ENCODE peak calls at places on chromosomes 5 and 9, in ten cellular contexts. One of them, this sample, is unnamed. For H3K4me1, the result is how much of the 10 kb centered on the place peaks cover.

GRCh38 chr9:89435315-89435823 is 62.5 kb downstream of the SEMA4D start:
- DNase-seq in IMR-90: no peak
- DNase-seq in astrocyte: no peak
- DNase-seq in DND-41: no peak
- DNase-seq in H9: peak
- DNase-seq in Karpas-422: no peak
- DNase-seq in GM23248: no peak
- DNase-seq in neural progenitor cell: peak
- DNase-seq in mesenchymal stem cell: no peak
- DNase-seq in fibroblast of lung: no peak
- DNase-seq in this sample: peak

GRCh38 chr5:180673371-180674252 is 24.2 kb upstream of the FLT4 start:
- DNase-seq in IMR-90: no peak
- DNase-seq in astrocyte: no peak
- DNase-seq in DND-41: no peak
- DNase-seq in H9: peak
- DNase-seq in Karpas-422: no peak
- DNase-seq in GM23248: no peak
- DNase-seq in neural progenitor cell: peak
- DNase-seq in mesenchymal stem cell: no peak
- DNase-seq in fibroblast of lung: no peak
- DNase-seq in this sample: peak

GRCh38 chr9:129280236-129281231 is 102.5 kb upstream of the IER5L start:
- DNase-seq in IMR-90: no peak
- DNase-seq in astrocyte: no peak
- DNase-seq in DND-41: no peak
- DNase-seq in H9: no peak
- DNase-seq in Karpas-422: no peak
- DNase-seq in GM23248: no peak
- DNase-seq in neural progenitor cell: no peak
- DNase-seq in mesenchymal stem cell: no peak
- DNase-seq in fibroblast of lung: no peak
- DNase-seq in this sample: peak

GRCh38 chr5:71828641-71829040 is 109.6 kb downstream of the CARTPT start:
- DNase-seq in IMR-90: peak
- DNase-seq in astrocyte: peak
- DNase-seq in DND-41: no peak
- DNase-seq in H9: no peak
- DNase-seq in Karpas-422: no peak
- DNase-seq in GM23248: peak
- DNase-seq in neural progenitor cell: no peak
- DNase-seq in mesenchymal stem cell: peak
- DNase-seq in fibroblast of lung: peak
- DNase-seq in this sample: peak

GRCh38 chr5:39190311-39191102 is 28.9 kb downstream of the FYB1 start:
- DNase-seq in IMR-90: no peak
- DNase-seq in astrocyte: no peak
- DNase-seq in DND-41: peak
- DNase-seq in H9: no peak
- DNase-seq in Karpas-422: no peak
- DNase-seq in GM23248: no peak
- DNase-seq in neural progenitor cell: no peak
- DNase-seq in mesenchymal stem cell: no peak
- DNase-seq in fibroblast of lung: no peak
- DNase-seq in this sample: no peak

GRCh38 chr9:121179930-121180681 is 21.6 kb downstream of the RAB14 start:
- DNase-seq in IMR-90: no peak
- DNase-seq in astrocyte: no peak
- DNase-seq in DND-41: no peak
- DNase-seq in H9: no peak
- DNase-seq in Karpas-422: no peak
- DNase-seq in GM23248: no peak
- DNase-seq in neural progenitor cell: no peak
- DNase-seq in mesenchymal stem cell: no peak
- DNase-seq in fibroblast of lung: no peak
- DNase-seq in this sample: no peak

GRCh38 chr5:176995896-176996767 is 10.4 kb downstream of the UIMC1 start:
- DNase-seq in IMR-90: peak
- DNase-seq in astrocyte: peak
- DNase-seq in DND-41: no peak
- DNase-seq in H9: no peak
- DNase-seq in Karpas-422: no peak
- DNase-seq in GM23248: peak
- DNase-seq in neural progenitor cell: no peak
- DNase-seq in mesenchymal stem cell: peak
- DNase-seq in fibroblast of lung: peak
- DNase-seq in this sample: peak

GRCh38 chr5:174533771-174534221 is 190.6 kb upstream of the MSX2 start:
- DNase-seq in IMR-90: peak
- DNase-seq in astrocyte: peak
- DNase-seq in DND-41: no peak
- DNase-seq in H9: no peak
- DNase-seq in Karpas-422: no peak
- DNase-seq in GM23248: peak
- DNase-seq in neural progenitor cell: no peak
- DNase-seq in mesenchymal stem cell: peak
- DNase-seq in fibroblast of lung: peak
- DNase-seq in this sample: peak

GRCh38 chr5:156388233-156388632 is 61.3 kb downstream of the SGCD start:
- DNase-seq in IMR-90: no peak
- DNase-seq in astrocyte: no peak
- DNase-seq in DND-41: no peak
- DNase-seq in H9: no peak
- DNase-seq in Karpas-422: no peak
- DNase-seq in GM23248: no peak
- DNase-seq in neural progenitor cell: no peak
- DNase-seq in mesenchymal stem cell: no peak
- DNase-seq in fibroblast of lung: no peak
- DNase-seq in this sample: no peak

GRCh38 chr9:134423757-134424156 is 97.5 kb downstream of the RXRA start:
- DNase-seq in IMR-90: no peak
- DNase-seq in astrocyte: no peak
- DNase-seq in DND-41: no peak
- DNase-seq in H9: no peak
- DNase-seq in Karpas-422: no peak
- DNase-seq in GM23248: no peak
- DNase-seq in neural progenitor cell: no peak
- DNase-seq in mesenchymal stem cell: no peak
- DNase-seq in fibroblast of lung: no peak
- DNase-seq in this sample: no peak

GRCh38 chr9:105475302-105475701 is 27.5 kb downstream of the FSD1L start:
- DNase-seq in IMR-90: peak
- DNase-seq in astrocyte: peak
- DNase-seq in DND-41: no peak
- DNase-seq in H9: no peak
- DNase-seq in Karpas-422: peak
- DNase-seq in GM23248: peak
- DNase-seq in neural progenitor cell: peak
- DNase-seq in mesenchymal stem cell: peak
- DNase-seq in fibroblast of lung: peak
- DNase-seq in this sample: no peak

GRCh38 chr9:18923167-18923566 is 109.8 kb downstream of the SAXO1 start:
- DNase-seq in IMR-90: no peak
- DNase-seq in astrocyte: no peak
- DNase-seq in DND-41: no peak
- DNase-seq in H9: no peak
- DNase-seq in Karpas-422: no peak
- DNase-seq in GM23248: no peak
- DNase-seq in neural progenitor cell: no peak
- DNase-seq in mesenchymal stem cell: no peak
- DNase-seq in fibroblast of lung: no peak
- DNase-seq in this sample: no peak

DNA sequence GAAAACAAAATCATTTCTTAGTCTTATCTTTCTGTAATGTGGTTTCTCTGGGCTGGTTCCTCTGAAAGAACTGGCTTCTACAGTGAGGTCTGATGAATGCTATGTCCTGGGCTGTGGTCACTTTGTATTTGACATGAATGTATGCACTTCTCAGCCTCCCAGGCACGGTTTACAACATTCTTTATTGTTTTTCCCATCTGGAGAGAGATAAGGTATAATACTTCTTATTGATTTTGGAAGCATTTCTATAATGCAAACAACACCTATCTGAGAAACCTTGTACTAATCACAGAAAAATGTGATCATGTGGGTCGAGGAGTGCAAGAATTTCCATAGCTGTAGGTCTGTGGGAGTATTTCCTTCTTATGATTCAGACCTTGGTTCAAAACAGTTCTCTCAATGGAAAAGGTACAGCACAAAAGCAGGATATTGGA is 46.9 kb downstream of the ACTBL2 start:
- DNase-seq in IMR-90: peak
- DNase-seq in astrocyte: peak
- DNase-seq in DND-41: no peak
- DNase-seq in H9: no peak
- DNase-seq in Karpas-422: no peak
- DNase-seq in GM23248: peak
- DNase-seq in neural progenitor cell: no peak
- DNase-seq in mesenchymal stem cell: peak
- DNase-seq in fibroblast of lung: peak
- DNase-seq in this sample: no peak
- H2AFZ ChIP-seq in IMR-90: no peak
- H2AFZ ChIP-seq in astrocyte: no peak
- H2AFZ ChIP-seq in DND-41: no peak
- H2AFZ ChIP-seq in H9: no peak
- H2AFZ ChIP-seq in Karpas-422: no peak
- H2AFZ ChIP-seq in GM23248: no peak
- H2AFZ ChIP-seq in neural progenitor cell: no peak
- H2AFZ ChIP-seq in mesenchymal stem cell: no peak
- H2AFZ ChIP-seq in fibroblast of lung: no peak
- H2AFZ ChIP-seq in this sample: no peak

DNA sequence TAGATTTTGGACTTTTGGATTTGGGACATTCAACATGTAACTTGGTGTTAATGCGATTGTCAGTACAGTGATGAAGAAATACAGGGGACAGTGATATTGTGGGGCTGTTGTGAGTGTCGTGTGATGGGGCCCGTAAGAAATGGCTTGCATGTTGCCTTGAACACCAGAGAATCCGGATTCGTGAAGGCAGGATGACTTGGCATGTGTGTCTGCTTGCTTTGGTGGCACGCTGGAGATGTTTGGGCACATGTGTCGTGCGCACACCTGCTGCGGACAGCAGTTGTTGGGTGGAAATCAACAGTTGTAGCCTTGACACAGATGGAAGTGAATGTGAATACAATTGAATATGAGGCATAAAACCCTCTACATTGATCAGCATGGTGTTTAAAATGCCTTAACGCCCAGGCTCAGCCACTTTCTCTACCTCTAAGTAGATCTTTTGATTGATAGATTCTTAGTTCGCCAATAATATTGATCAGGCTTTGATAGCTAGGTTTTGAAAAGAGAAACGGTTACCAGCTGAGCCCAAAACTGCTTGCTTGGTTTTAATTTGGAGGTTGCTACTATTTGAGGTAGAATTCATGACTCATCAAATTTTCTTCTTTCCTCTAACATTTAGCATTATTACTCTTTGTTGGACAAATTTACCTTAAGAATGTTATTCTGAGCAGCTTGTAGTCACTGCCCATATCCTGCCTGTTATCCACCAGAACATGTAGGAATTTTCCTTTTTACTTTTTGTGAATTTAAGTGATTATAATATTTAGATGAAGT is 94.4 kb downstream of the TRIO start:
- DNase-seq in IMR-90: no peak
- DNase-seq in astrocyte: peak
- DNase-seq in DND-41: no peak
- DNase-seq in H9: no peak
- DNase-seq in Karpas-422: no peak
- DNase-seq in GM23248: no peak
- DNase-seq in neural progenitor cell: no peak
- DNase-seq in mesenchymal stem cell: no peak
- DNase-seq in fibroblast of lung: peak
- DNase-seq in this sample: no peak
- H3K4me1 ChIP-seq in IMR-90: under half
- H3K4me1 ChIP-seq in astrocyte: under half
- H3K4me1 ChIP-seq in DND-41: under half
- H3K4me1 ChIP-seq in H9: under half
- H3K4me1 ChIP-seq in Karpas-422: under half
- H3K4me1 ChIP-seq in GM23248: half or more
- H3K4me1 ChIP-seq in neural progenitor cell: under half
- H3K4me1 ChIP-seq in mesenchymal stem cell: under half
- H3K4me1 ChIP-seq in fibroblast of lung: under half
- H3K4me1 ChIP-seq in this sample: under half

GRCh38 chr5:66959668-66960067 is 236.9 kb downstream of the CD180 start:
- DNase-seq in IMR-90: peak
- DNase-seq in astrocyte: peak
- DNase-seq in DND-41: no peak
- DNase-seq in H9: no peak
- DNase-seq in Karpas-422: no peak
- DNase-seq in GM23248: peak
- DNase-seq in neural progenitor cell: no peak
- DNase-seq in mesenchymal stem cell: peak
- DNase-seq in fibroblast of lung: peak
- DNase-seq in this sample: no peak

GRCh38 chr5:66966439-66966838 is 230.2 kb downstream of the CD180 start:
- DNase-seq in IMR-90: no peak
- DNase-seq in astrocyte: no peak
- DNase-seq in DND-41: no peak
- DNase-seq in H9: no peak
- DNase-seq in Karpas-422: no peak
- DNase-seq in GM23248: no peak
- DNase-seq in neural progenitor cell: no peak
- DNase-seq in mesenchymal stem cell: no peak
- DNase-seq in fibroblast of lung: no peak
- DNase-seq in this sample: no peak

GRCh38 chr5:66967102-66967501 is 229.5 kb downstream of the CD180 start:
- DNase-seq in IMR-90: peak
- DNase-seq in astrocyte: peak
- DNase-seq in DND-41: no peak
- DNase-seq in H9: no peak
- DNase-seq in Karpas-422: no peak
- DNase-seq in GM23248: peak
- DNase-seq in neural progenitor cell: no peak
- DNase-seq in mesenchymal stem cell: peak
- DNase-seq in fibroblast of lung: peak
- DNase-seq in this sample: no peak

GRCh38 chr5:66960373-66961137 is 236.0 kb downstream of the CD180 start:
- DNase-seq in IMR-90: peak
- DNase-seq in astrocyte: peak
- DNase-seq in DND-41: no peak
- DNase-seq in H9: no peak
- DNase-seq in Karpas-422: no peak
- DNase-seq in GM23248: peak
- DNase-seq in neural progenitor cell: no peak
- DNase-seq in mesenchymal stem cell: peak
- DNase-seq in fibroblast of lung: peak
- DNase-seq in this sample: no peak

GRCh38 chr5:66963559-66963971 is 233.0 kb downstream of the CD180 start:
- DNase-seq in IMR-90: peak
- DNase-seq in astrocyte: peak
- DNase-seq in DND-41: no peak
- DNase-seq in H9: peak
- DNase-seq in Karpas-422: no peak
- DNase-seq in GM23248: peak
- DNase-seq in neural progenitor cell: no peak
- DNase-seq in mesenchymal stem cell: peak
- DNase-seq in fibroblast of lung: no peak
- DNase-seq in this sample: no peak
- H2AFZ ChIP-seq in IMR-90: no peak
- H2AFZ ChIP-seq in astrocyte: no peak
- H2AFZ ChIP-seq in DND-41: no peak
- H2AFZ ChIP-seq in H9: no peak
- H2AFZ ChIP-seq in Karpas-422: peak
- H2AFZ ChIP-seq in GM23248: no peak
- H2AFZ ChIP-seq in neural progenitor cell: peak
- H2AFZ ChIP-seq in mesenchymal stem cell: peak
- H2AFZ ChIP-seq in fibroblast of lung: peak
- H2AFZ ChIP-seq in this sample: peak

GRCh38 chr9:71115448-71115975 is 5.9 kb downstream of the TRPM3 start:
- DNase-seq in IMR-90: no peak
- DNase-seq in astrocyte: no peak
- DNase-seq in DND-41: no peak
- DNase-seq in H9: peak
- DNase-seq in Karpas-422: no peak
- DNase-seq in GM23248: no peak
- DNase-seq in neural progenitor cell: no peak
- DNase-seq in mesenchymal stem cell: no peak
- DNase-seq in fibroblast of lung: no peak
- DNase-seq in this sample: no peak
- H3K4me1 ChIP-seq in IMR-90: under half
- H3K4me1 ChIP-seq in astrocyte: under half
- H3K4me1 ChIP-seq in DND-41: under half
- H3K4me1 ChIP-seq in H9: under half
- H3K4me1 ChIP-seq in Karpas-422: under half
- H3K4me1 ChIP-seq in GM23248: under half
- H3K4me1 ChIP-seq in neural progenitor cell: half or more
- H3K4me1 ChIP-seq in mesenchymal stem cell: under half
- H3K4me1 ChIP-seq in fibroblast of lung: under half
- H3K4me1 ChIP-seq in this sample: under half

This sample was measured in osteoblast.